ENCODE peak calls at places on chromosomes 12 and 14, in four cellular contexts. I is neural progenitor cell; O is CD8-positive, alpha-beta T cell; M is SK-N-SH. N is an unnamed sample.

GRCh38 chr14:41899416-41899815 is 292.7 kb downstream of the LRFN5 start:
- DNase-seq in I (no peak), O (no peak), M (no peak), N (no peak)

GRCh38 chr12:94592080-94592479 is 58.3 kb downstream of the TMCC3 start:
- DNase-seq in I (no peak), O (no peak), M (no peak), N (no peak)

GRCh38 chr12:77328326-77328725 is 263.0 kb upstream of the E2F7 start:
- DNase-seq in I (no peak), O (no peak), M (no peak), N (no peak)

GRCh38 chr12:130422676-130423075 is 85.0 kb downstream of the PIWIL1 start:
- DNase-seq in I (no peak), O (peak; percentile 4), M (no peak), N (no peak)

GRCh38 chr12:6730169-6730568 is 6.3 kb downstream of the COPS7A start:
- DNase-seq in I (no peak), O (no peak), M (no peak), N (no peak)

GRCh38 chr14:36520601-36521525 is 831 bp upstream of the NKX2-1 start:
- DNase-seq in I (peak; percentile 84), O (no peak), M (peak; percentile 73), N (no peak)

GRCh38 chr12:1851126-1851791 is 30.9 kb downstream of the LRTM2 start:
- DNase-seq in I (no peak), O (no peak), M (no peak), N (no peak)

GRCh38 chr14:28596336-28596735 is 170.3 kb upstream of the FOXG1 start:
- DNase-seq in I (no peak), O (no peak), M (no peak), N (no peak)

GRCh38 chr12:117189725-117190209 is 503 bp downstream of the FBXO21 start:
- DNase-seq in I (peak; percentile 65), O (no peak), M (peak; percentile 81), N (peak; percentile 29)

DNA sequence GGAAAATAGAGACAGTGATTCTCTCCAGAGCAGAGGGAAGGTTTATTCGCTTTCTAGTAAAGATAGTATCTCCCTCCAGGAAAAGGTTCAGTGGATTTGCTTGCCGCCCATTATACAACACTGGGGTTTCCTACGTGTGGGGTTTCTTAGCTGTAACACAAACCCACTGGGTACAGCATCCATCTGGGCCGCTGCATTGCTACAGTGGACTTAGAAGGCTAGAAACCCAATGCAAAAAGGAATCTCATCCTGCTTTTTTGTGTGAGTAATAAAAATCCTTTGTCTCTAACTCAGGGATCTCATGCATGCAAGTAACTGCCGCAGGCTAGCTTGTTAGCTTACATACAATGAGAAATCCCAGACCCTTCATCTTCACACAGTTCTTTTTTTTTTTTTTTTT is 67.1 kb upstream of the BCL2L14 start:
- DNase-seq in I (no peak), O (no peak), M (peak; percentile 39), N (no peak)
- H3K27ac ChIP-seq in I (no peak overlapping the region), O (no peak overlapping the region), M (no peak overlapping the region), N (no peak overlapping the region)

DNA sequence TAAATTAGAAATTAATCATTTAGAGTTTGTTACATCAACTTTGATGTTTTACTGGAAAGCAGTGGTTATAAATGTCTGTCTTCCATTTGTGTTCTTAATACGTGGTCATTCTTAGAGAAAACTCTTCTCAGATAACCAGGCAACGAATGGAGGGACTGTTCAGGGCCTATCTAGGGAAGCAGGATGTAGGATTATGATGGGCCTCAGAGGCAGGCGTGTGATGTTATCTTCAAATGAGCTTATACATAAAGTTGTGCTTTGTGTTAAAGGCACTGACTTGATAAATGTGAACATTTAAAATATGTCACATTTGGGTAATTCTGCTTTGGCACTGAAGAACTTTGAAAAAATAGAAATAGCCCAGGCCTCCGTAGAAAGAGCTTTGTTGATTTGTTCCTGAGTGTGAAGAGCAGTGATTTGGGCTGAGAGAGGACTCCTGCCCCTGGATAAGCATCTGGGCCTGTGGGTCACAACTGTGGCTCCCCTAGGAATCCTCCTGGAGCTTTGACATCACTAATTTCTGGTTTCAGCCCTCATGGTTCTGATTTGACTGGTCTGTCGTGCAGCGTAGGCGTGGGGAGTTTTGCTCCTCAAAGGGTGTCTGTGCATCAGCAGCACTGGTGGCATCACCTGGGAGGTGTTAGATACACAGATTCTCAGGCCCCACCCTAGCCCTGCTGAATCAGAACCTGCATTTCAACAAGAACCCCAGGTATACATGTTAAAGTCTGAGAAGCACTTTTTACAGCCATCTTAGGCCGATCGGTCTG is 55.4 kb downstream of the SAMD4A start:
- DNase-seq in I (no peak), O (no peak), M (no peak), N (no peak)
- TF ChIP-seq CTCF in I (no peak), O (no peak), M (no peak), N (no peak)

GRCh38 chr14:106507354-106507753 is 981.0 kb downstream of the TMEM121 start:
- DNase-seq in I (no peak), O (no peak), M (no peak), N (no peak)

GRCh38 chr14:106506901-106507305 is 980.5 kb downstream of the TMEM121 start:
- DNase-seq in I (no peak), O (peak; percentile 79), M (no peak), N (no peak)

GRCh38 chr14:106508216-106508615 is 981.8 kb downstream of the TMEM121 start:
- DNase-seq in I (no peak), O (no peak), M (peak; percentile 18), N (no peak)

GRCh38 chr14:106509795-106510194 is 983.4 kb downstream of the TMEM121 start:
- DNase-seq in I (no peak), O (no peak), M (no peak), N (no peak)

GRCh38 chr14:106509176-106509575 is 982.8 kb downstream of the TMEM121 start:
- DNase-seq in I (no peak), O (no peak), M (no peak), N (no peak)
- H3K4me3 ChIP-seq in I (no peak overlapping the region), O (no peak overlapping the region), M (no peak overlapping the region), N (no peak overlapping the region)

GRCh38 chr14:105251920-105252319 is 3.6 kb downstream of the BTBD6 start:
- DNase-seq in I (no peak), O (no peak), M (no peak), N (no peak)

GRCh38 chr14:105255021-105255507 is 6.7 kb downstream of the BTBD6 start:
- DNase-seq in I (no peak), O (no peak), M (no peak), N (no peak)

GRCh38 chr14:105252552-105253328 is 4.4 kb downstream of the BTBD6 start:
- DNase-seq in I (no peak), O (no peak), M (no peak), N (no peak)

GRCh38 chr14:105250986-105251385 is 2.7 kb downstream of the BTBD6 start:
- DNase-seq in I (no peak), O (no peak), M (no peak), N (no peak)

GRCh38 chr14:105253329-105253682 is 5.0 kb downstream of the BTBD6 start:
- DNase-seq in I (no peak), O (no peak), M (no peak), N (no peak)
- H3K27ac ChIP-seq in I (no peak overlapping the region), O (no peak overlapping the region), M (no peak overlapping the region), N (no peak overlapping the region)

GRCh38 chr12:108770963-108771362 is 39.6 kb upstream of the CORO1C start:
- DNase-seq in I (no peak), O (no peak), M (no peak), N (no peak)

GRCh38 chr12:108772247-108772646 is 40.9 kb upstream of the CORO1C start:
- DNase-seq in I (no peak), O (no peak), M (no peak), N (peak; percentile 48)

GRCh38 chr12:108768591-108769500 is 37.5 kb upstream of the CORO1C start:
- DNase-seq in I (peak; percentile 69), O (peak; percentile 48), M (peak; percentile 46), N (no peak)

GRCh38 chr12:108772896-108773797 is 41.8 kb upstream of the CORO1C start:
- DNase-seq in I (no peak), O (no peak), M (no peak), N (no peak)

DNA sequence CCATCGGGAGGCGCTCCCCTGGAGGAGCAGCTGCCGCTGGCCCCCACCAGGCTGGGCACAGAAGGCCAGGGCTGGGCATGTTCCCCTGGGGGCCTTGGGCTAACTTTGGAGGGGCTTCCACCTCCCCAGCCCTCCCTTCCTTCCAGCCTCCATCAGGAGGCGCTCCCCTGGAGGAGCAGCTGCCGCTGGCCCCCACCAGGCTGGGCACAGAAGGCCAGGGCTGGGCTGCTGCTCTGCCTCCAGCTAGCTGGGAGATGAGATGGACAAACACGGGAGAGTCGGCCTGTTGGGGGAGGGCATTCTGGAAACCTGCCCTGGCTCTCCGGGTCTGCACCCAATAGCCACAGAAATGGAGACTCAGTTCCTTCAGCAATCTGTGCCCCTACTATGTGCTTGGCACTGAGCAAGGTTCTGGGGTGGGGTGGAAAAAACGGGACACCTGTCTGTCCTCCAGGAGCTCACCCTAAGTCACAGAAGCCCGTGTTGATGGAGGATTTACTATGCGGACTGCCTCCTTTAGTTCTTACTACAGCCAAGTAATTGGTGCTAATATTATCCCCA is 39.0 kb upstream of the CORO1C start:
- DNase-seq in I (no peak), O (no peak), M (no peak), N (no peak)
- TF ChIP-seq CTCF in I (peak; percentile 5), O (no peak), M (no peak), N (peak; percentile 0)

GRCh38 chr12:56688129-56688845 is at the start of gene PTGES3:
- DNase-seq in I (peak; percentile 99), O (peak; percentile 98), M (peak; percentile 97), N (peak; percentile 96)

GRCh38 chr12:56687225-56688128 is 607 bp downstream of the PTGES3 start:
- DNase-seq in I (peak; percentile 48), O (peak; percentile 74), M (no peak), N (peak; percentile 29)

GRCh38 chr12:56688846-56689113 is 696 bp upstream of the PTGES3 start:
- DNase-seq in I (no peak), O (no peak), M (no peak), N (no peak)

GRCh38 chr12:56682323-56682722 is 5.8 kb downstream of the PTGES3 start:
- DNase-seq in I (no peak), O (no peak), M (no peak), N (no peak)

GRCh38 chr12:56684745-56685369 is 3.2 kb downstream of the PTGES3 start:
- DNase-seq in I (no peak), O (no peak), M (no peak), N (no peak)
- H3K4me3 ChIP-seq in I (peak overlapping the region; percentile 95), O (peak overlapping the region; percentile 38), M (peak overlapping the region; percentile 57), N (no peak overlapping the region)

N was measured in WERI-Rb-1.